ENCODE peak calls at places on chromosomes 16 and 17, in four cellular contexts. E, R, V and U are unnamed samples.

GRCh38 chr17:62649570-62649969 is 22.1 kb downstream of the MRC2 start:
- DNase-seq in E (no peak), R (no peak), V (peak; percentile 25), U (no peak)

GRCh38 chr16:87076950-87077749 is 240.0 kb downstream of the C16orf95 start:
- DNase-seq in E (peak; percentile 78), R (peak; percentile 93), V (peak; percentile 80), U (no peak)

GRCh38 chr16:65274576-65274975 is 152.7 kb upstream of the CDH11 start:
- DNase-seq in E (no peak), R (no peak), V (no peak), U (no peak)

GRCh38 chr17:39677581-39678339 is 9.5 kb downstream of the PNMT start:
- DNase-seq in E (no peak), R (no peak), V (no peak), U (no peak)

GRCh38 chr17:41781404-41782110 is 5.0 kb downstream of the JUP start:
- DNase-seq in E (peak; percentile 43), R (no peak), V (no peak), U (no peak)

GRCh38 chr17:56009795-56010715 is 143.2 kb upstream of the ANKFN1 start:
- DNase-seq in E (no peak), R (no peak), V (no peak), U (no peak)

GRCh38 chr16:48444574-48444973 is 59.4 kb upstream of the SIAH1 start:
- DNase-seq in E (peak; percentile 96), R (peak; percentile 80), V (no peak), U (no peak)

GRCh38 chr16:14549789-14550153 is 80.3 kb downstream of the PARN start:
- DNase-seq in E (no peak), R (peak; percentile 10), V (no peak), U (no peak)

GRCh38 chr16:57131351-57131970 is 39.1 kb downstream of the CPNE2 start:
- DNase-seq in E (no peak), R (no peak), V (no peak), U (no peak)

GRCh38 chr17:80256034-80256350 is 4.7 kb upstream of the RNF213 start:
- DNase-seq in E (no peak), R (no peak), V (no peak), U (no peak)

GRCh38 chr16:90019543-90020259 is 445 bp upstream of the DBNDD1 start:
- DNase-seq in E (peak; percentile 67), R (peak; percentile 39), V (peak; percentile 78), U (no peak)

GRCh38 chr17:48738803-48739526 is 10.4 kb upstream of the HOXB13 start:
- DNase-seq in E (no peak), R (no peak), V (peak; percentile 40), U (no peak)

GRCh38 chr16:81585785-81586184 is 141.2 kb downstream of the CMIP start:
- DNase-seq in E (peak; percentile 8), R (peak; percentile 61), V (no peak), U (peak; percentile 67)

GRCh38 chr16:19502395-19503131 is 19.3 kb downstream of the GDE1 start:
- DNase-seq in E (peak; percentile 87), R (peak; percentile 87), V (no peak), U (no peak)

GRCh38 chr17:11511696-11512095 is 86.6 kb upstream of the DNAH9 start:
- DNase-seq in E (no peak), R (no peak), V (no peak), U (no peak)

GRCh38 chr17:11330871-11331270 is 89.9 kb downstream of the SHISA6 start:
- DNase-seq in E (peak; percentile 12), R (no peak), V (no peak), U (no peak)

GRCh38 chr17:79800325-79801155 is 3.7 kb upstream of the CBX8 start:
- DNase-seq in E (peak; percentile 59), R (peak; percentile 40), V (peak; percentile 64), U (no peak)

GRCh38 chr16:68756250-68757051 is 19.4 kb downstream of the CDH1 start:
- DNase-seq in E (peak; percentile 46), R (no peak), V (peak; percentile 81), U (no peak)

GRCh38 chr16:81170824-81171223 is 67.7 kb upstream of the BCO1 start:
- DNase-seq in E (no peak), R (no peak), V (no peak), U (no peak)

GRCh38 chr17:44547625-44548297 is 9.5 kb upstream of the FZD2 start:
- DNase-seq in E (no peak), R (no peak), V (no peak), U (no peak)

GRCh38 chr16:30458561-30459394 is 13.1 kb upstream of the SEPHS2 start:
- DNase-seq in E (no peak), R (no peak), V (peak; percentile 84), U (no peak)

GRCh38 chr16:68719993-68720489 is 17.1 kb upstream of the CDH1 start:
- DNase-seq in E (no peak), R (no peak), V (no peak), U (no peak)

GRCh38 chr16:31696968-31697743 is 169.5 kb downstream of the AHSP start:
- DNase-seq in E (peak; percentile 55), R (peak; percentile 66), V (no peak), U (no peak)

GRCh38 chr17:66466933-66467367 is 164.5 kb downstream of the PRKCA start:
- DNase-seq in E (peak; percentile 100), R (peak; percentile 96), V (no peak), U (no peak)

GRCh38 chr16:1979271-1980025 is 1.8 kb downstream of the NOXO1 start:
- DNase-seq in E (peak; percentile 29), R (no peak), V (peak; percentile 95), U (no peak)

GRCh38 chr16:13435415-13435814 is 484.5 kb upstream of the ERCC4 start:
- DNase-seq in E (no peak), R (no peak), V (no peak), U (no peak)

GRCh38 chr17:77206557-77206956 is 65.8 kb downstream of the SEC14L1 start:
- DNase-seq in E (peak; percentile 55), R (peak; percentile 92), V (no peak), U (no peak)

GRCh38 chr16:59886021-59886420 is 1151.9 kb upstream of the GOT2 start:
- DNase-seq in E (peak; percentile 41), R (no peak), V (no peak), U (no peak)

GRCh38 chr17:2563061-2563460 is 30.4 kb upstream of the PAFAH1B1 start:
- DNase-seq in E (no peak), R (no peak), V (no peak), U (no peak)

GRCh38 chr17:27376637-27377547 is 79.4 kb upstream of the KSR1 start:
- DNase-seq in E (peak; percentile 82), R (peak; percentile 52), V (no peak), U (no peak)

GRCh38 chr17:82199496-82199895 is 13.1 kb downstream of the CCDC57 start:
- DNase-seq in E (no peak), R (no peak), V (no peak), U (no peak)

GRCh38 chr17:8904201-8904600 is 36.7 kb upstream of the PIK3R6 start:
- DNase-seq in E (no peak), R (no peak), V (no peak), U (no peak)

GRCh38 chr16:50228364-50228868 is 37.9 kb upstream of the ADCY7 start:
- DNase-seq in E (no peak), R (no peak), V (no peak), U (no peak)

GRCh38 chr17:77441130-77441920 is 300.6 kb downstream of the SEC14L1 start:
- DNase-seq in E (no peak), R (no peak), V (no peak), U (no peak)